ENCODE peak calls at places on chromosomes 16 and 17, in four cellular contexts. Z, S, R and G are unnamed samples.

GRCh38 chr16:79381552-79382042 is 218.9 kb downstream of the MAF start:
- DNase-seq in Z (no peak), S (no peak), R (no peak), G (no peak)

GRCh38 chr17:44922746-44923470 is 7.6 kb upstream of the GFAP start:
- DNase-seq in Z (no peak), S (peak; percentile 5), R (no peak), G (no peak)

GRCh38 chr17:79520134-79520892 is 90.5 kb downstream of the RBFOX3 start:
- DNase-seq in Z (no peak), S (no peak), R (no peak), G (no peak)

GRCh38 chr17:39751637-39752036 is 13.9 kb downstream of the GRB7 start:
- DNase-seq in Z (no peak), S (no peak), R (no peak), G (no peak)

GRCh38 chr17:13518271-13519000 is 83.3 kb downstream of the HS3ST3A1 start:
- DNase-seq in Z (no peak), S (no peak), R (no peak), G (no peak)

GRCh38 chr16:87657621-87658192 is 55.4 kb downstream of the JPH3 start:
- DNase-seq in Z (no peak), S (no peak), R (no peak), G (peak; percentile 10)

GRCh38 chr16:57600048-57600835 is 28.2 kb upstream of the ADGRG1 start:
- DNase-seq in Z (peak; percentile 79), S (peak; percentile 85), R (peak; percentile 53), G (peak; percentile 72)

GRCh38 chr17:7477392-7478275 is 1.8 kb downstream of the ZBTB4 start:
- DNase-seq in Z (peak; percentile 60), S (peak; percentile 50), R (no peak), G (peak; percentile 84)

GRCh38 chr17:81429813-81430510 is 34.7 kb downstream of the BAHCC1 start:
- DNase-seq in Z (no peak), S (no peak), R (no peak), G (peak; percentile 70)

GRCh38 chr17:28076138-28076537 is 33.7 kb downstream of the NLK start:
- DNase-seq in Z (no peak), S (no peak), R (no peak), G (no peak)

GRCh38 chr16:67846320-67847063 is at the start of gene NUTF2:
- DNase-seq in Z (peak; percentile 96), S (peak; percentile 97), R (peak; percentile 91), G (peak; percentile 98)

GRCh38 chr16:30346286-30346685 is 8.8 kb downstream of the CD2BP2 start:
- DNase-seq in Z (no peak), S (no peak), R (no peak), G (no peak)

GRCh38 chr16:67431077-67431804 is at the start of gene HSD11B2:
- DNase-seq in Z (peak; percentile 71), S (peak; percentile 75), R (peak; percentile 39), G (peak; percentile 77)

DNA sequence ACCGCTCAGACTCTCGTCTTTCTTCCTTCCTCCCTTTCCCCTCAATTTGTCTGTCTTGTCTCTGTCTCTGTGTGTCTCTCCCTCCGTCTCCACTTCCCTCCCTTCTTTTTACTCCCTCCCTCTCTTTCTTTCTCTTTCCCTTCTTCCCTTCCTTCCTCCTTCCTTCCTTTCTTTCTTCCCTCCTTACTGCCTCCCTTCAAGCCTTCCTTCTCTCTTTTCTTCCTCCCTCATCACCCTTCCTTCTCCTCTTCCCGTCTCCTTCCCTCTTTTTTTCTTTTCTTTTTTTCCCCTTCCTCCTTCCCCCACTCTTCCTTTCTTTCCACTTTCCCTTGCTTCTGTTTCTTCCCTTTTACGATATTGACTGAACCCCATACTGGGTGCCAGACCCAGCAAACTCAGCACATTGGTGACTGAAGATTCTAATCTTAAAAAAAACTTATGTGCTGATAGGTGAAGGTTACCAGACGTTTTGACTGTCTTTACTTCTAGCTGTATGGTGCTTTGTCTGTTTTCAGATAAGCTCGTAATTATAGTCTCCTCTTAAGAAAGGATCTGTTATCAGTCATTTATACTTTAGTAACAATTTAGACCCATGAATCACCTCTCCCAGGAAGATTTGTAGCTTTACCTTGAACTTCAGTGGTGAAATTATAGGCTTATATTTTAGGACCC is 481 bp upstream of the BRD7 start:
- DNase-seq in Z (no peak), S (no peak), R (no peak), G (no peak)
- TF ChIP-seq CTCF in Z (no peak), S (no peak), R (no peak), G (no peak)

GRCh38 chr17:78122221-78122990 is 6.1 kb downstream of the TMC6 start:
- DNase-seq in Z (no peak), S (no peak), R (no peak), G (no peak)
- H3K4me3 ChIP-seq in Z (no peak overlapping the region), S (no peak overlapping the region), R (no peak overlapping the region), G (no peak overlapping the region)

DNA sequence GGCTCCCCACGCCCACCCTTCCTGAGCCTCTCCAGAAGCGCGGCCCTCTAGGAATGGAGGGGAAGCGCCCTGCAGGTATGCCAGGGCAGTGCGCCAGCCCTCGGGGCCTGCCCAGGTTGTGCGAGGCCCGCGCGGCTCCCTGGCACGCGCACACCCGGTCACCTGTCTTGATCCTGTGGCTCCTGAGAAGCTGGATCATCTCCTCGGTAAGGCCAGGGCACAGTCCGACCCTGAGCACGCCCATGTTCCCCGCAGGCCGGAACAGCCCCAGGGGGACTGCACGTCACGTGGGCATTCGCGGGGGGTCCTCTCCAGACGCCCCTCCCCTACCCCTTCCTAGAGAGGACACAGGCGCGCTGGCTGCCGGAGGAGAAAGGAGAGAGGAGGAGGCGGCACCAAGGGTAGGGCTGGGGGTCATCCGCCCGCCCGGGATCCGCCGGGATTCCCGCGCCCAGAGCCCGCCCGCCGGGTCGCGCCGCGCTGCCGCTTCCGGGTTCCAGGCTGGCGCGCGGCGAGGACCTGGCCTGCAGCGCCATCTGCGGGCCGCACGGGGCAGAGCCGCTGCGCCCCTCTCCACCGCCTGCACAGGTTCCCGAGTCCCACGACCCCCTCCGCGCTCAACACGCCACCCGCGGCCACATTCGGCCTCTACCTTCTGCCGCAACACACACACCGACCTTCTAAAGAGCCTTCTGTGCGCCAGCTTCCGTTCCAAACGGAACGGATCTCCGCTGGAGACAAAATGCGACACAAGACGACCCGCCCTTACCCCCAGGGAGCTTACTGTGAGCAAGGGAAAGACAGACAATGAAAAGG is at the start of gene RAD51D:
- DNase-seq in Z (peak; percentile 81), S (peak; percentile 78), R (peak; percentile 42), G (peak; percentile 79)
- H3K27ac ChIP-seq in Z (peak within 1 kb of the TSS; percentile 74), S (peak within 1 kb of the TSS; percentile 8), R (peak within 1 kb of the TSS; percentile 53), G (no peak within 1 kb of the TSS)

GRCh38 chr17:9768381-9768934 is 22.9 kb downstream of the DHRS7C start:
- DNase-seq in Z (no peak), S (no peak), R (no peak), G (peak; percentile 55)
- TF ChIP-seq CTCF in Z (no peak), S (peak; percentile 39), R (peak; percentile 47), G (peak; percentile 40)

DNA sequence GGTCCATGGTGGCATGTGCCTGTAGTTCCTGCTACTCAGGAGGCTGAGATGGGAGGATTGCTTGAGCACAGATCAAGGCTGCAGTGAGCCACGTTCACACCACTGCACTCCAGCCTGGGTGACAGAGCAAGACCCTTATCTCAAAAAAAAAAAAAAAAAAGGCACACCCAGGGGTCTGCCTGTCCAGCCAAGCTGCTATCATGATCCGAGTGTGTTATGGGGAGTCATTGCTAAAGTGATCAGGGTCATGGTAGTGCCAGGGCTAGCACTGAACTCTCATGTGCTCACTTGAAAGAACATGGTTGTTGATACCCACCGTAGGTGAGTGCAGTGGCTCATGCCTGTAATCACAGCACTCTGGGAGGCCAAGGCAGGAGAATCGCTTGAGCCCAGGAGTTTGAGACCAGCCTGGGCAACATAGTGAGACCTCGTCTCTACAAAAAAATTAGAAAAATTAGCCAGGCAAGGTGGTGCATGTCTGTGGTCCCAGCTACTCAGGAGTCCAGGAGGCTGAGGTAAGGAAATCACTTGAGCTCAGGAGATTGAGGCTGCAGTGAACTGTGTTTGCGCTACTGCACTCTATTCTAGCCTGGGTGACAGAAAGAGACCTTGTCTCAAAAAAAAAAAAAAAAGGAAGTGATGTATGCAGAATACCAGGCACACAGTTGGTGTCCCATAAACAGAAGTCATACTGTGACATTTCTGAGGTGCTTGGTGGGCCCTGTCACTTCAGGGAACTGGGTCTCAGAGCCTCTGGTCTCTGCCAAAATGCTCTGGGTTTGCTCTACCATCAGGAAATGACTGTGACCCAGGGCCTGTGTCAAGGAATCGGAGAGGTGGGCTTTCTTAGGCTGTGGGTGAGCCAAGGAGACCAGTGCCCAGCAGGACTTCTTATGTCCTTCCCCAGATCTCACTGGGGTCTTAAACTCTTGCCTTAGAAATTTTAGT is 2.2 kb downstream of the PRM1 start:
- DNase-seq in Z (no peak), S (no peak), R (no peak), G (no peak)
- H3K4me3 ChIP-seq in Z (no peak overlapping the region), S (no peak overlapping the region), R (no peak overlapping the region), G (no peak overlapping the region)

DNA sequence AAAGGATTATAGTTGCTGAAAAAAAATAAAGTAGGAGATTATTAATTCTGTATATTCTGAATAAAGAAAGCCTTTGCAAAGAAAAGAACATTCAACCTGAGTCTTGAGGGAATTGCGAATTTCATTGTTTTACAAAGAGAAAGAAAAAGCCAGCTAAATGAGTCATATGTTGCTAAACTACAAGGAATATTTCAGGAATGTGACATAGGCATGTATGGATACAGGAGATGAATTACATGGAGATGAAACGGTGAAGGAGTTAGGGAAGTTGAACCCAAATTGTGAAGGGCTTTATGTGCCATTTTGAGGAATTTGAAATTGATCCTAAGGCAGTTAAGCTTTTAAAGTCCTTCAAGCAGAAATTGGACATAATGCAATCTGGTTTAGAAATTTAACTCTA is 177.3 kb upstream of the RBL2 start:
- DNase-seq in Z (no peak), S (no peak), R (no peak), G (peak; percentile 67)
- H3K27ac ChIP-seq in Z (no peak overlapping the region), S (no peak overlapping the region), R (no peak overlapping the region), G (peak overlapping the region; percentile 54)